ENCODE peak calls at places on chromosomes 13 and 19, in six cellular contexts. D is MG63, E is body of pancreas, W is heart right ventricle, Q is AG10803, B is neuronal stem cell. H is an unnamed sample.

GRCh38 chr19:55593096-55593772 is 6.1 kb downstream of the FIZ1 start:
- DNase-seq in D (no peak), E (no peak), W (no peak), Q (no peak), B (no peak), H (no peak)

GRCh38 chr19:50679177-50680125 is 30.2 kb downstream of the C19orf81 start:
- DNase-seq in D (peak), E (peak), W (peak), Q (peak), B (peak), H (no peak)

GRCh38 chr19:39704181-39705044 is at the start of gene LGALS14:
- DNase-seq in D (no peak), E (no peak), W (no peak), Q (no peak), B (no peak), H (no peak)

GRCh38 chr13:85771856-85772255 is 27.4 kb downstream of the SLITRK6 start:
- DNase-seq in D (no peak), E (no peak), W (no peak), Q (no peak), B (no peak), H (no peak)

GRCh38 chr13:35881360-35881759 is 249.8 kb downstream of the DCLK1 start:
- DNase-seq in D (peak), E (no peak), W (no peak), Q (peak), B (no peak), H (no peak)

GRCh38 chr13:24668955-24669354 is 11.3 kb upstream of the ATP12A start:
- DNase-seq in D (no peak), E (no peak), W (no peak), Q (no peak), B (no peak), H (no peak)

GRCh38 chr13:51524312-51524711 is 60.0 kb upstream of the WDFY2 start:
- DNase-seq in D (no peak), E (no peak), W (no peak), Q (no peak), B (no peak), H (no peak)

GRCh38 chr19:17794731-17795494 is at the start of gene B3GNT3:
- DNase-seq in D (peak), E (peak), W (peak), Q (no peak), B (no peak), H (no peak)

GRCh38 chr13:45082964-45083363 is 37.3 kb upstream of the GTF2F2 start:
- DNase-seq in D (peak), E (no peak), W (no peak), Q (peak), B (no peak), H (peak)

GRCh38 chr13:31538067-31539042 is 201.0 kb upstream of the RXFP2 start:
- DNase-seq in D (peak), E (peak), W (no peak), Q (peak), B (no peak), H (no peak)

GRCh38 chr13:30364133-30364532 is 56.8 kb upstream of the KATNAL1 start:
- DNase-seq in D (no peak), E (no peak), W (no peak), Q (no peak), B (no peak), H (no peak)

GRCh38 chr13:40058757-40059236 is 403.3 kb downstream of the COG6 start:
- DNase-seq in D (no peak), E (peak), W (no peak), Q (no peak), B (no peak), H (no peak)

GRCh38 chr19:47019431-47020041 is at the start of gene NPAS1:
- DNase-seq in D (no peak), E (no peak), W (no peak), Q (no peak), B (no peak), H (no peak)

GRCh38 chr19:52086481-52086880 is 9.1 kb downstream of the ZNF841 start:
- DNase-seq in D (no peak), E (no peak), W (no peak), Q (peak), B (no peak), H (no peak)

GRCh38 chr19:1062387-1063029 is 4.5 kb upstream of the ARHGAP45 start:
- DNase-seq in D (no peak), E (no peak), W (no peak), Q (no peak), B (no peak), H (no peak)
- H3K4me3 ChIP-seq in D (no peak), E (no peak), W (no peak), Q (no peak), B (no peak), H (no peak)

GRCh38 chr13:111919826-111920225 is 147.1 kb upstream of the SOX1 start:
- DNase-seq in D (no peak), E (no peak), W (no peak), Q (no peak), B (no peak), H (no peak)

GRCh38 chr13:111920932-111921705 is 145.8 kb upstream of the SOX1 start:
- DNase-seq in D (no peak), E (no peak), W (no peak), Q (no peak), B (no peak), H (no peak)

GRCh38 chr13:111924676-111925075 is 142.3 kb upstream of the SOX1 start:
- DNase-seq in D (no peak), E (no peak), W (no peak), Q (no peak), B (no peak), H (no peak)

GRCh38 chr13:111920306-111920931 is 146.5 kb upstream of the SOX1 start:
- DNase-seq in D (no peak), E (no peak), W (no peak), Q (no peak), B (no peak), H (no peak)

GRCh38 chr13:111922086-111922485 is 144.9 kb upstream of the SOX1 start:
- DNase-seq in D (no peak), E (no peak), W (no peak), Q (no peak), B (no peak), H (no peak)
- H3K4me3 ChIP-seq in D (no peak), E (no peak), W (no peak), Q (no peak), B (no peak), H (no peak)

DNA sequence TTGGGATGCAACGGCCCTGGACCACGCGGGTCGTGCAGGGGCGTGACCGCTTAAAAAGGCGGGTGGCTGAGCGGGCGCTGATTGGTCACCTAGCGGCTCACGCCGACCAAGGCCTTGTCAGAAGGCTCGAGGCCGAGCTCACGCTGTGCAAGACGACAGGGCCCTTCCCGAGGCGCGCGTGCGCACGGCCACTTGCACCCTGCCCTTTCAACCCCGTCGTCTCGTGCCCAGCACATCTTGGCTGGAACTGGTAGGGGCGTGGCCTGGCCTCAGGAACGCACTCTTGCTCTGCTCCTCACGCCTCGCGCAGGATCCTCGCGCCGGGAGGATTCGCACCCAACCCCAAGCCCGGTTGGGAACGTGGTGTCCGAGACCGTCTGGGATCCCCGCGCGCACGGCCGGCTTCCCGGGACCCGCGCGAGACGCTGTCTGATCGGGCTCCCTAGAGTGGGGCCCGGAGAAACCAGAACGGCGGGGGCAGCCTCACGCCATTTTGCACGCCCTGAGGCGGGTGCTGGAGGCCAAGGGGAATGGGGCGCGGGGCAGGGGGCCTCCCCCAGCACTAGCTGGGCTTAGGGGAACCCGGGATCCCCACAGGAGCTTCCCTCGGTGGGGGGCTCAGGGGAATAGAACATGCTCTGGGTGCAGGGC is at the start of gene MEIOSIN:
- DNase-seq in D (no peak), E (no peak), W (no peak), Q (no peak), B (no peak), H (no peak)
- H3K4me3 ChIP-seq in D (no peak), E (no peak), W (no peak), Q (no peak), B (no peak), H (no peak)

GRCh38 chr19:48514123-48514458 is 2.5 kb upstream of the LMTK3 start:
- DNase-seq in D (no peak), E (no peak), W (no peak), Q (no peak), B (no peak), H (no peak)
- H3K4me3 ChIP-seq in D (peak), E (no peak), W (peak), Q (no peak), B (peak), H (peak)

GRCh38 chr19:10478903-10479384 is 24.2 kb downstream of the KEAP1 start:
- DNase-seq in D (peak), E (peak), W (peak), Q (peak), B (peak), H (peak)
- H3K4me3 ChIP-seq in D (peak), E (no peak), W (peak), Q (peak), B (no peak), H (peak)

GRCh38 chr19:31346660-31347059 is 2.6 kb downstream of the TSHZ3 start:
- DNase-seq in D (no peak), E (no peak), W (no peak), Q (no peak), B (no peak), H (no peak)
- H3K4me3 ChIP-seq in D (no peak), E (no peak), W (no peak), Q (no peak), B (no peak), H (peak)

GRCh38 chr13:106530907-106531520 is 4.4 kb downstream of the EFNB2 start:
- DNase-seq in D (no peak), E (no peak), W (no peak), Q (no peak), B (no peak), H (no peak)

GRCh38 chr13:106533940-106534843 is 1.3 kb downstream of the EFNB2 start:
- DNase-seq in D (peak), E (peak), W (peak), Q (peak), B (no peak), H (no peak)

GRCh38 chr13:106534844-106535551 is 464 bp downstream of the EFNB2 start:
- DNase-seq in D (peak), E (peak), W (peak), Q (peak), B (no peak), H (no peak)

GRCh38 chr13:106532111-106532929 is 3.1 kb downstream of the EFNB2 start:
- DNase-seq in D (no peak), E (no peak), W (no peak), Q (no peak), B (no peak), H (no peak)

GRCh38 chr13:106533101-106533939 is 2.1 kb downstream of the EFNB2 start:
- DNase-seq in D (peak), E (peak), W (peak), Q (peak), B (peak), H (peak)
- H3K4me3 ChIP-seq in D (peak), E (no peak), W (peak), Q (peak), B (peak), H (peak)

GRCh38 chr13:41315466-41316047 is 4.5 kb downstream of the NAA16 start:
- DNase-seq in D (no peak), E (no peak), W (no peak), Q (peak), B (no peak), H (no peak)

GRCh38 chr13:41310963-41311606 is at the start of gene NAA16:
- DNase-seq in D (peak), E (peak), W (peak), Q (peak), B (peak), H (peak)

GRCh38 chr13:41313117-41313516 is 2.0 kb downstream of the NAA16 start:
- DNase-seq in D (no peak), E (no peak), W (no peak), Q (no peak), B (no peak), H (no peak)

GRCh38 chr13:41311607-41312500 is 787 bp downstream of the NAA16 start:
- DNase-seq in D (peak), E (peak), W (peak), Q (peak), B (peak), H (no peak)

GRCh38 chr13:41313659-41314197 is 2.7 kb downstream of the NAA16 start:
- DNase-seq in D (no peak), E (no peak), W (no peak), Q (no peak), B (no peak), H (no peak)
- H3K4me3 ChIP-seq in D (peak), E (no peak), W (no peak), Q (peak), B (no peak), H (no peak)

GRCh38 chr13:27975579-27976361 is 6.7 kb upstream of the CDX2 start:
- DNase-seq in D (no peak), E (no peak), W (no peak), Q (no peak), B (no peak), H (no peak)

GRCh38 chr13:27979001-27979643 is 9.4 kb downstream of the URAD start:
- DNase-seq in D (no peak), E (no peak), W (no peak), Q (no peak), B (no peak), H (no peak)

GRCh38 chr13:27978301-27978968 is 9.3 kb upstream of the CDX2 start:
- DNase-seq in D (no peak), E (no peak), W (no peak), Q (no peak), B (no peak), H (no peak)

GRCh38 chr13:27976362-27977177 is 7.5 kb upstream of the CDX2 start:
- DNase-seq in D (no peak), E (no peak), W (no peak), Q (no peak), B (no peak), H (no peak)

DNA sequence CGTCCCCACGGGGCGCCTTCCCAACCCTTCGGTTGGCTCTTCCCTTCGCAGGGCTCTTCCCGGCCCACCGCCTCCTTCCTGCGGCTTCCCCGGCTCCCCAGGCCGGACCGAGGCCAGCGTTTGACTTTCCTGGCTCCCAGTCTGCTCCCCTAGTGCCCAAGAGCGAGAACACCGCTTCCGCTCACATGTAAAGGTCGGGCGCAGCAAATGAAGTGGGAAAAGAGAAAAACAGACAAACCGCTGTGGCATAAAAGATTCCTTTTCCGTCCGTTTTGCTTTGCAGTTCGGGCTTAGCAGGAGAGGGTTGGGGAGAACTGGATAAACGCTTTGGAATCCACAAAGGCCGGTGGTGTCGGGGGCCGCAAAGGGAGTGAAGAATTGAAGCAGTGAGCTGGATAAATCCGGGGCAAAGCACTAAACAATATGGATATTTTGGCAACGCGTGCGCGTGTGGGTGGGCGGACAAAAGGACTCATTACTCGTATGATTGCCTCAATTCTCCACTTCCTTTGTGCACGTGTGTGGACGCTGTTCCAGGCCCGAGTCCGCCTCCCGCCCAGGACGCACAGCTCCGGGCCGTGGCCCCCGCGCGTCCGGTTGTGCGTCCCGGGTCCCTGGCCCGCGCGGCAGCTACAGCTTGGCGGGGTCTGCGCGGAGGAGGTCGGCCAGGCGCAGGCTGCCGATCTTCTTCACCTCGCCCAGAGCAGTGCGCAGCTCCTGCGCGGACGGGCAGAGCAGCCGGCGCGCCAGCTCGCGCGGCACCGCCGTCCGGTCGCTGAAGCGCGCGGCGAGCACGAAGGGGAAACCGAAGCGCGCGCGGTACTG is 8.6 kb upstream of the CDX2 start:
- DNase-seq in D (peak), E (no peak), W (no peak), Q (no peak), B (no peak), H (no peak)
- H3K4me3 ChIP-seq in D (no peak), E (no peak), W (no peak), Q (no peak), B (no peak), H (no peak)

H was measured in astrocyte of the cerebellum.